ENCODE peak calls at places on chromosome 14, in four cellular contexts. L, Z, Q and P are unnamed samples.

GRCh38 chr14:99217556-99217955 is 54.4 kb downstream of the BCL11B start:
- DNase-seq in L (no peak), Z (no peak), Q (no peak), P (no peak)

GRCh38 chr14:37093364-37093763 is 79.0 kb downstream of the SLC25A21 start:
- DNase-seq in Z (no peak), L (no peak), Q (peak), P (no peak)

GRCh38 chr14:80587096-80587724 is 354.3 kb downstream of the CEP128 start:
- DNase-seq in L (no peak), Z (peak), Q (peak), P (no peak)

GRCh38 chr14:23327947-23328744 is 6.9 kb downstream of the PABPN1 start:
- DNase-seq in Z (peak), Q (peak), L (no peak), P (peak)

GRCh38 chr14:33332497-33332896 is 393.8 kb downstream of the NPAS3 start:
- DNase-seq in L (no peak), Q (no peak), Z (no peak), P (no peak)

GRCh38 chr14:100375273-100375962 is 52.3 kb downstream of the SLC25A47 start:
- DNase-seq in Q (peak), Z (peak), L (peak), P (peak)

GRCh38 chr14:58536975-58537374 is 100.8 kb upstream of the DACT1 start:
- DNase-seq in L (no peak), Z (no peak), Q (no peak), P (no peak)

GRCh38 chr14:89775161-89775560 is 179.4 kb downstream of the EFCAB11 start:
- DNase-seq in L (no peak), Z (no peak), Q (no peak), P (no peak)

GRCh38 chr14:104656014-104656714 is 33.3 kb upstream of the INF2 start:
- DNase-seq in Z (no peak), Q (no peak), L (no peak), P (no peak)

GRCh38 chr14:26398616-26399015 is 199.2 kb downstream of the NOVA1 start:
- DNase-seq in L (no peak), Z (no peak), Q (no peak), P (no peak)

GRCh38 chr14:90093942-90094595 is 32.3 kb downstream of the KCNK13 start:
- DNase-seq in Z (no peak), L (no peak), Q (peak), P (no peak)

GRCh38 chr14:20834899-20835298 is 32.3 kb upstream of the RNASE1 start:
- DNase-seq in Q (no peak), Z (peak), L (no peak), P (no peak)

GRCh38 chr14:23568600-23569310 is 1.2 kb upstream of the AP1G2 start:
- DNase-seq in L (no peak), Q (no peak), Z (peak), P (no peak)

GRCh38 chr14:104352493-104353220 is 214.3 kb downstream of the KIF26A start:
- DNase-seq in Q (no peak), L (no peak), Z (no peak), P (no peak)

GRCh38 chr14:56590535-56590951 is 10.9 kb downstream of the TMEM260 start:
- DNase-seq in Z (no peak), Q (no peak), L (no peak), P (no peak)

GRCh38 chr14:36319899-36320209 is 583 bp downstream of the MBIP start:
- DNase-seq in L (no peak), Z (no peak), Q (no peak), P (no peak)

GRCh38 chr14:32366256-32366655 is 37.2 kb downstream of the AKAP6 start:
- DNase-seq in L (no peak), Z (peak), Q (no peak), P (no peak)

GRCh38 chr14:68386950-68387779 is 405.7 kb downstream of the ZFP36L1 start:
- DNase-seq in L (no peak), Z (no peak), Q (no peak), P (no peak)

GRCh38 chr14:60648169-60648933 is 926 bp downstream of the SIX1 start:
- DNase-seq in Q (peak), L (peak), Z (peak), P (no peak)

GRCh38 chr14:89324501-89325298 is 92.3 kb downstream of the FOXN3 start:
- DNase-seq in Q (no peak), L (no peak), Z (no peak), P (no peak)

GRCh38 chr14:73762375-73762822 is 48.2 kb upstream of the PNMA1 start:
- DNase-seq in Z (peak), Q (no peak), L (no peak), P (no peak)

GRCh38 chr14:101480747-101481530 is 80.4 kb upstream of the DIO3 start:
- DNase-seq in Q (peak), L (no peak), Z (peak), P (peak)

GRCh38 chr14:23090254-23090636 is 4.7 kb downstream of the ACIN1 start:
- DNase-seq in L (no peak), Z (no peak), Q (no peak), P (no peak)

GRCh38 chr14:101623685-101624444 is 62.6 kb downstream of the DIO3 start:
- DNase-seq in Q (no peak), Z (no peak), L (no peak), P (no peak)

GRCh38 chr14:30958555-30959407 is 66.7 kb upstream of the AP4S1 start:
- DNase-seq in Z (no peak), L (no peak), Q (no peak), P (no peak)

GRCh38 chr14:49461529-49462401 is 124.4 kb downstream of the RPS29 start:
- DNase-seq in Q (peak), Z (peak), L (no peak), P (no peak)

GRCh38 chr14:100019156-100019882 is 45.9 kb upstream of the EVL start:
- DNase-seq in Z (peak), Q (no peak), L (no peak), P (no peak)

GRCh38 chr14:61355892-61356325 is 34.5 kb downstream of the PRKCH start:
- DNase-seq in Z (peak), Q (peak), L (peak), P (peak)

GRCh38 chr14:64234877-64235651 is 59.1 kb downstream of the ESR2 start:
- DNase-seq in Z (no peak), L (no peak), Q (peak), P (no peak)

GRCh38 chr14:63448841-63449240 is 94.3 kb downstream of the PPP2R5E start:
- DNase-seq in Z (no peak), L (no peak), Q (peak), P (no peak)

GRCh38 chr14:64303471-64303917 is 9.3 kb upstream of the ESR2 start:
- DNase-seq in L (no peak), Z (peak), Q (peak), P (no peak)

GRCh38 chr14:100441271-100441947 is 118.3 kb downstream of the SLC25A47 start:
- DNase-seq in Z (no peak), Q (no peak), L (no peak), P (no peak)

GRCh38 chr14:85475113-85475512 is 54.8 kb upstream of the FLRT2 start:
- DNase-seq in L (no peak), Q (no peak), Z (no peak), P (no peak)

GRCh38 chr14:104746071-104746545 is 6.8 kb upstream of the SIVA1 start:
- DNase-seq in Z (no peak), L (peak), Q (no peak), P (no peak)

GRCh38 chr14:48690349-48690748 is 895.8 kb downstream of the RPS29 start:
- DNase-seq in Q (no peak), Z (peak), L (no peak), P (no peak)

GRCh38 chr14:86527312-86527711 is 997.4 kb downstream of the FLRT2 start:
- DNase-seq in L (no peak), Q (no peak), Z (no peak), P (no peak)

GRCh38 chr14:78399316-78399889 is 229.2 kb downstream of the NRXN3 start:
- DNase-seq in L (no peak), Q (no peak), Z (no peak), P (no peak)

GRCh38 chr14:29111554-29111953 is 345.0 kb downstream of the FOXG1 start:
- DNase-seq in L (no peak), Q (no peak), Z (no peak), P (no peak)

GRCh38 chr14:20662968-20663731 is 21.2 kb upstream of the RNASE4 start:
- DNase-seq in Q (peak), Z (peak), L (peak), P (peak)

DNA sequence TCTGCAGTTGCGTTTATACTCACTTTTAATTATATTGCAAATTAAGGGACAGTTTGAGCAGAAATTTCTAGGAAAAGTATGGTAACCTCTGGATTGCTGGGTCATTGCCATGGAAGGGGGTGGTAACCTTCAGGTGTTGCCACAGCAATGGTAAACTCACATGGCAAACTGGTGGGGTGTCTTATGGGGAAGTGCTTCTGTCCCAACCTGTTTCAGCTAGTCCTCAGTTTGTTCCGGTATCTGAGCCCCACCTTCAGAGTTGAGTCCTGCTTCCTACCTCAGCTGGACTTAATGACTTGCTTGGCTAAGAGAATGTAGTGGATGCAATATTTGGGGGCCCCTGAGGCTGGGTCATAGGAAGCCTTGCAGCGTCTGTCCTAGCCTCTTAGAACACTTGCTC is 7.3 kb upstream of the CLMN start:
- DNase-seq in Q (no peak), L (no peak), Z (no peak), P (no peak)
- H3K27ac ChIP-seq in Q (no peak), L (no peak), Z (no peak), P (no peak)

GRCh38 chr14:24904533-24904932 is 145.4 kb downstream of the STXBP6 start:
- DNase-seq in Z (no peak), Q (no peak), L (no peak), P (no peak)

GRCh38 chr14:24910408-24910986 is 139.4 kb downstream of the STXBP6 start:
- DNase-seq in L (no peak), Q (no peak), Z (no peak), P (no peak)

GRCh38 chr14:24911324-24912095 is 138.4 kb downstream of the STXBP6 start:
- DNase-seq in Z (peak), Q (no peak), L (no peak), P (no peak)

GRCh38 chr14:24909523-24910302 is 140.2 kb downstream of the STXBP6 start:
- DNase-seq in L (no peak), Q (no peak), Z (no peak), P (no peak)

DNA sequence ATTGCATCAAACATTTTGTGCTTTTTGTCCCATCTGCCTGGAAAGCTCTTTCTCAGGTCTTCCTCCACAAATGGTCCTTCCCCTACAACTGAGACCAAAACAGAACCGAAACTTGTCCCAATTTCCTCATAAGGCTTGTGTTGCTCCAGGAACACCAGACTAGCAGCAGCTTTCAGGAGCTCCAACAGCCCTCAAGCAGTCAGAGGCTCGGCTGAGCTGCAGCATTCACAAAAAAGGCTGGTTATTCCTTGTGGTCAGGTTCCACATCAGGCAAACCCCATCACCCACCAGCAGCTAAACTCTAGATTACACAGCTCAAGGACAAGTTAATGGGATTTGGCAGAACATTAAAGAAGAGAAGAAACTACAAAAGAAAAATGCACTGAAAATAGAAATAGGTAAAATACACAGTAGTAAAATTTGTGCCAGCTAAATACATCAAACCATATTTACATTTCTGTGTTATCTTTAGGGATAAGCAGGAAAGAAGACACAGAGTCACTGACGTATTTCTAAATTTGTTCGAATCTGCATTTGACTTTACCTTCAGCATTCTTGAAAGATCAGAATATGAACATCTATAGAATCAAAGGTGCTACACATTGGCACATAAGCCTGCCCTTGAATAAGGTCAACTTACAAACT is 141.2 kb downstream of the STXBP6 start:
- DNase-seq in Q (no peak), Z (no peak), L (no peak), P (no peak)
- TF ChIP-seq CTCF in Q (no peak), Z (no peak), L (no peak), P (no peak)

DNA sequence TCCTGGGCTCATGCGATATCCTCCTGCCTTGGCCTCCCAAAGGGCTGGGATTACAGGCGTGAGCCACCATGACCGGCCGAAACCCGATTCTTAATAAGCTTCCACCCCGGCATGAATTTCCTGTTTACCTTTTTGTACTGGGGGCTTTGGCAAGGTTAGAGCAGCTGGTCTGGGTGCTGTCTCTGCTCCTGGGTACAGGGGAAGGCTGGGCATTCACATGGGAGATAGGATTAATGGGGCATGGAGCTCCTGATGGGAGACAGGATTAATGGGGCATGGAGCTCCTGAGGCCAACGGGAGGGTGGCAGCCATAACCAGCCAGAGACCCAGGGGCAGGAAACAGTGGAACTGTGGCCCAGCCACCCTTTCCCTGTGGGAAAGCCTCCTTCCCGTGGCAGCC is 69.5 kb upstream of the DICER1 start:
- DNase-seq in L (no peak), Z (no peak), Q (no peak), P (no peak)
- H3K27ac ChIP-seq in L (no peak), Z (no peak), Q (no peak), P (peak)

DNA sequence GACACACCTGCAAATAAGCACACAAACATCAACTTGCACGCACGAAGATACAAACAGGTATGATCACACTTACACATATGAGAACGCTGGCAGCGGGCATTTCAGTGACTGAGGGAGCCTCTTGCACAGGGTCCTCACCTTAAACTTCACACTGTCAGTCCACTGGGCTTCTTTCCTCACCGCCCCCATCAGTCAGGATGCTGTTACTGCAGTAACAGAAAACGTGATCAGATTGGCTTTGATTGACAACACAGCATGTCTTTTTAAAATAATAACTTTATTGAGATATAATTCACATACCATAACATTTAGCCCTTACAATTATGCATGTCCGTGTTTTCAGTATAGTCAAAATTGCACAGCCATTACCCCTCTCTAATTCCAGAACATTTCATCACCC is 8.2 kb downstream of the CCDC197 start:
- DNase-seq in Z (no peak), L (no peak), Q (no peak), P (no peak)
- TF ChIP-seq CTCF in Z (no peak), L (peak), Q (no peak), P (peak)

DNA sequence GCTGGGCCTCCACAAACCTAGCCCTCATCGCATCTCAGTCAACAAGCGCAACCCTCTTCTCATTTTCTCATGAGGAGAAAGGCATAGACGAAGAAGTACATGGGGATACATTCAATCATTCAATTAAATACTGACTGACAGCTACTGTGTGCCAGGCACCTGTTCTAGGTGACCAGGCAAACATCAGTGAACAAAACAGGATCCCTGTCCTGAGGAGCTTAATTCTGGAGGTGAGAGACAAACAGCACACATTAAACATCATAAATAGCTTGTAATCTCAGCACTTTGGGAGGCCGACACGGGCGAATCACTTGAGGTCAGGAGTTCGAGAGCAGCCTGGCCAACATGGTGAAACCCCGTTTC is 362 bp upstream of the ACYP1 start:
- DNase-seq in Q (no peak), Z (no peak), L (no peak), P (no peak)
- H3K27ac ChIP-seq in Q (peak), Z (no peak), L (peak), P (no peak)

DNA sequence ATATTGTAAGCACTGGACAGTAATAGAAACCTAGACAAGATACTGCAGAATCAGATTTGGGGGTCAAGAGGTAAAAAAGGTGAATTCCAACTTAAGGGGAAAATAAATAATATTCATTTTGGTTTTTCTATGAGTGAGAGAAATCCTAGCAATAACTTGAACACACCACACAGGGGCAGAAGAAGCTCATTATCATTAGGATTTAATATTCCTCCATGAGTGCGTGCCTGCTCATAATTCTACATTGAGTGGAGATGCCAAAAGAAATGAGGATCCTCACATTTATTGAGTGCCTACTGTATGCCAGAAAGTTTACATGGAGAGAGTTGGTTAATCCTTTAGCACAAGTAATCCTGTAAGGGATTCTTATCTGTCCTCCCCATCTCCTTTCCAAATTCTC is 40.5 kb upstream of the C14orf132 start:
- DNase-seq in Z (peak), L (no peak), Q (peak), P (no peak)
- TF ChIP-seq CTCF in Z (peak), L (no peak), Q (peak), P (peak)

DNA sequence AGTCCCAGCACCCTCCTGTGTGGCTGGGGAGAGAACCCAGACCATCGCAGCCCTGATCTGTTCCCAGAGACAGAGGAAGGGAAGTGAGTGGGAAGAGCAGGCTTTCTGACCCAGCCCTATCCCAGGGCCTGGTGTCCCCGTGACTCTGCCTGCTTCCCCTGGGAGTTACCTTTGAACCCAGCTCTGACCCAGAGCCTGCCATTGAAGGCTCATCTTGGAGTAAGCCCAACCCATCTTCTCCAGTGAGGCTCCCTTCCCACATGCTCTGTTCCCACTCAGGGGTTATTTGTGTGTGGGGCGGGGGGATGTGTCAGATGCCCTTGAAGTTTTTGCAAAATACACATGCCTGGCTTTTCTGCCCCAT is 6.0 kb downstream of the TMEM63C start:
- DNase-seq in Q (no peak), Z (no peak), L (no peak), P (no peak)
- H3K27ac ChIP-seq in Q (peak), Z (no peak), L (no peak), P (no peak)